ENCODE peak calls at places on chromosomes 6 and 20, in six cellular contexts. One of them, this sample, is unnamed.

GRCh38 chr6:132843316-132844040 is 29.1 kb downstream of the RPS12 start:
- DNase-seq in fibroblast of lung: peak; percentile 25
- DNase-seq in PC-3: no peak
- DNase-seq in upper lobe of left lung: no peak
- DNase-seq in ovary: no peak
- DNase-seq in right cardiac atrium: no peak
- DNase-seq in this sample: no peak

GRCh38 chr6:14100098-14100497 is 17.5 kb upstream of the CD83 start:
- DNase-seq in fibroblast of lung: no peak
- DNase-seq in PC-3: no peak
- DNase-seq in upper lobe of left lung: no peak
- DNase-seq in ovary: no peak
- DNase-seq in right cardiac atrium: no peak
- DNase-seq in this sample: no peak

GRCh38 chr6:169253745-169254238 is at the start of gene THBS2:
- DNase-seq in fibroblast of lung: peak; percentile 97
- DNase-seq in PC-3: no peak
- DNase-seq in upper lobe of left lung: peak; percentile 85
- DNase-seq in ovary: peak; percentile 80
- DNase-seq in right cardiac atrium: peak; percentile 87
- DNase-seq in this sample: peak; percentile 44

GRCh38 chr6:28252507-28252975 is 472 bp upstream of the ZKSCAN4 start:
- DNase-seq in fibroblast of lung: no peak
- DNase-seq in PC-3: no peak
- DNase-seq in upper lobe of left lung: no peak
- DNase-seq in ovary: no peak
- DNase-seq in right cardiac atrium: no peak
- DNase-seq in this sample: no peak

GRCh38 chr6:73234732-73235131 is 9.4 kb upstream of the KHDC1L start:
- DNase-seq in fibroblast of lung: peak; percentile 60
- DNase-seq in PC-3: peak; percentile 84
- DNase-seq in upper lobe of left lung: no peak
- DNase-seq in ovary: no peak
- DNase-seq in right cardiac atrium: no peak
- DNase-seq in this sample: peak; percentile 93

GRCh38 chr20:36349384-36350170 is 43.4 kb downstream of the DLGAP4 start:
- DNase-seq in fibroblast of lung: no peak
- DNase-seq in PC-3: peak; percentile 86
- DNase-seq in upper lobe of left lung: no peak
- DNase-seq in ovary: no peak
- DNase-seq in right cardiac atrium: no peak
- DNase-seq in this sample: peak; percentile 91

GRCh38 chr6:38427492-38428210 is 212.1 kb downstream of the BTBD9 start:
- DNase-seq in fibroblast of lung: no peak
- DNase-seq in PC-3: no peak
- DNase-seq in upper lobe of left lung: no peak
- DNase-seq in ovary: no peak
- DNase-seq in right cardiac atrium: no peak
- DNase-seq in this sample: no peak

GRCh38 chr20:15702161-15702560 is 871.1 kb downstream of the KIF16B start:
- DNase-seq in fibroblast of lung: peak; percentile 48
- DNase-seq in PC-3: no peak
- DNase-seq in upper lobe of left lung: no peak
- DNase-seq in ovary: no peak
- DNase-seq in right cardiac atrium: no peak
- DNase-seq in this sample: peak; percentile 15

GRCh38 chr6:37783025-37783825 is 36.3 kb upstream of the ZFAND3 start:
- DNase-seq in fibroblast of lung: peak; percentile 41
- DNase-seq in PC-3: peak; percentile 28
- DNase-seq in upper lobe of left lung: no peak
- DNase-seq in ovary: peak; percentile 49
- DNase-seq in right cardiac atrium: peak; percentile 68
- DNase-seq in this sample: no peak

GRCh38 chr6:113669641-113670040 is 187.5 kb upstream of the MARCKS start:
- DNase-seq in fibroblast of lung: no peak
- DNase-seq in PC-3: no peak
- DNase-seq in upper lobe of left lung: no peak
- DNase-seq in ovary: no peak
- DNase-seq in right cardiac atrium: no peak
- DNase-seq in this sample: no peak

GRCh38 chr6:119129968-119130484 is 51.6 kb upstream of the FAM184A start:
- DNase-seq in fibroblast of lung: peak; percentile 77
- DNase-seq in PC-3: peak; percentile 86
- DNase-seq in upper lobe of left lung: no peak
- DNase-seq in ovary: no peak
- DNase-seq in right cardiac atrium: no peak
- DNase-seq in this sample: peak; percentile 89

GRCh38 chr6:159762681-159763293 is 942 bp downstream of the ACAT2 start:
- DNase-seq in fibroblast of lung: peak; percentile 3
- DNase-seq in PC-3: no peak
- DNase-seq in upper lobe of left lung: no peak
- DNase-seq in ovary: peak; percentile 53
- DNase-seq in right cardiac atrium: no peak
- DNase-seq in this sample: peak; percentile 32

GRCh38 chr20:21183722-21184121 is 57.8 kb downstream of the KIZ start:
- DNase-seq in fibroblast of lung: peak; percentile 13
- DNase-seq in PC-3: peak; percentile 73
- DNase-seq in upper lobe of left lung: no peak
- DNase-seq in ovary: no peak
- DNase-seq in right cardiac atrium: no peak
- DNase-seq in this sample: no peak

GRCh38 chr6:47134476-47135189 is 92.5 kb upstream of the ADGRF1 start:
- DNase-seq in fibroblast of lung: peak; percentile 99
- DNase-seq in PC-3: peak; percentile 99
- DNase-seq in upper lobe of left lung: no peak
- DNase-seq in ovary: no peak
- DNase-seq in right cardiac atrium: no peak
- DNase-seq in this sample: peak; percentile 99

GRCh38 chr20:33015700-33016580 is 8.4 kb downstream of the BPIFB2 start:
- DNase-seq in fibroblast of lung: no peak
- DNase-seq in PC-3: no peak
- DNase-seq in upper lobe of left lung: no peak
- DNase-seq in ovary: no peak
- DNase-seq in right cardiac atrium: no peak
- DNase-seq in this sample: no peak
- H3K27me3 ChIP-seq in fibroblast of lung: peaks cover 3% of the 10 kb centered on the region
- H3K27me3 ChIP-seq in PC-3: peaks cover 67% of the 10 kb centered on the region
- H3K27me3 ChIP-seq in upper lobe of left lung: no peaks in the 10 kb centered on the region
- H3K27me3 ChIP-seq in ovary: no peaks in the 10 kb centered on the region
- H3K27me3 ChIP-seq in right cardiac atrium: no peaks in the 10 kb centered on the region
- H3K27me3 ChIP-seq in this sample: peaks cover 1% of the 10 kb centered on the region

DNA sequence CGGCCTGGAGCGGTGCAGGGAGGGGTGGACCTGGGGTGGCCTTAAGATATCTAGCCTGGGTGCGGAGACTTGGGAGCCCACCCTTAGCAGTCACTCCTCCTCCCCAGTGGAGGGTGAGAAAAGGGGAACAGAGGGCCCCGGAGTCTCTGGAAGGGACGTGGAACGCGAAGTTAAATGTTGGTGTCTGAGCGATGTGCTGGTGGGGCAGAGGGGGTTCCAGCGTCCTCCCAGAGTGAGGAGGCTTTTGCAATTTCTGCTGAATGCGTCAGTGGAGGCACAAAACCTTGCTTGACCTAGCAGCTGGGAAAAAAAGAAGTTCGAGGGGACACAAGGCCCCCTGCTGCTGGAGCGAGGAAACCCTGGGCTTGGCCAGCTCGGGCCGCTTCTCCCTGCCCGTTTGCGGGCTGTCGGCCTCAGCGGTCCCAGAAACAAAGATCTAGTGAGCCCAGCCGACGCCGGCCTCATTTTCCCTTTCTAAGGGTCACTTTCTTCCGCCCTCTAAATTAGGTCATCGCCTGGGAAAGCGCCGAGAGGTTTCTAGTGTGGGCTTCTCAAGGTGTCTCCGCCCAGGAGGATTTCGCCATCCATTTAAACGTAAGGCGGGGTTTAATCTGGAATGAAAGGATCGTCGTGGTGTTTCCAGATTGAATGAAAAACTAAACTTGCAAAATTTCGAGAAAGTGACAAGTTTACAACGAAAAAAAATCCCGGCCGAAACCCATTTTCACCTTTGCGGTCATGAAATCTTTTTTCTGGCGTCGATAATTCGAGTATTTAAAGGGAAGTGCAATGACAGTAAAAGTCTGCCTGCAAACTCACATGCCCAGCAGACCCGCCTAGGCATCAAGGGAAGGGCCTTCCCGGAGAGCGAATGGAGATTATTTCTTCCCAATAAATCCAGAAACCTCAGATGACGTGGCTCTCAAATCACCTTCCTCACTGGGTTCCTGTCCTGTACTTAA is 4.5 kb downstream of the OLIG3 start:
- DNase-seq in fibroblast of lung: no peak
- DNase-seq in PC-3: no peak
- DNase-seq in upper lobe of left lung: peak; percentile 40
- DNase-seq in ovary: no peak
- DNase-seq in right cardiac atrium: no peak
- DNase-seq in this sample: no peak
- H3K4me3 ChIP-seq in fibroblast of lung: no peak overlapping the region
- H3K4me3 ChIP-seq in PC-3: no peak overlapping the region
- H3K4me3 ChIP-seq in upper lobe of left lung: peak overlapping the region; percentile 4
- H3K4me3 ChIP-seq in ovary: no peak overlapping the region
- H3K4me3 ChIP-seq in right cardiac atrium: peak overlapping the region; percentile 4
- H3K4me3 ChIP-seq in this sample: no peak overlapping the region

DNA sequence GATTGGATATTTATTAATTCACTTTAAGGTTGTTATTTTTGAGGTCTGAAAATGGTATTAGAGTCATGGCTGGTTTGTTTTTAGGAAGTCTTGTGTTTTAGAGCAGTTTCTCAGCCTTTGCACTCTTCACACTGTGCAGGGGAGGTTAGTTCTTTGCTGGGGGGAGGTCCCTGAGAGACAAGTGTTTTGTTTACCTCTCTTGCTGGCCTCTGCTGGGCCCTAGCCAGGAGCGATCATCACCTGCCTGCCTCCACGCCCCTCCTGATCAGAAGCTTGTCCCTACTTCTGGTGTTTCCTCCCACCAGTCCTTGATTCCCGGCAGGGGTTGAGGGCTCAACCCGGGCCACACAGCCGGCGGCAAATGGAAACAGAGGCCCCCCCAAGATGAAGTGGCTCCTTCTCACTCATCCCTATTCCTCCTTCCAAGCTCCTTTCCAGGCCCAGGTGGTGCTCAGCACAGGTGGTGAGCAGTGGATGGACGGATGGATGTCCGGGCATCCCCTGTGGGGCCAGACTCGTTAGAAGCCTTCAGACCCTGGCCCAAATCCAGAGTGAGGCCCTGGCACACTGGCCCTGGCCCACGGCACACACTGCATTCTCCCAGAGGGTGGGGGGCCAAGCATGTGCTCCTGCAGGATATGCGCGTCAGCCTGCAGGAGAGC is 51.3 kb downstream of the GRM4 start:
- DNase-seq in fibroblast of lung: no peak
- DNase-seq in PC-3: no peak
- DNase-seq in upper lobe of left lung: no peak
- DNase-seq in ovary: no peak
- DNase-seq in right cardiac atrium: no peak
- DNase-seq in this sample: no peak
- H3K27me3 ChIP-seq in fibroblast of lung: peaks cover 12% of the 10 kb centered on the region
- H3K27me3 ChIP-seq in PC-3: peaks cover 39% of the 10 kb centered on the region
- H3K27me3 ChIP-seq in upper lobe of left lung: peaks cover 6% of the 10 kb centered on the region
- H3K27me3 ChIP-seq in ovary: no peaks in the 10 kb centered on the region
- H3K27me3 ChIP-seq in right cardiac atrium: no peaks in the 10 kb centered on the region
- H3K27me3 ChIP-seq in this sample: peaks cover 4% of the 10 kb centered on the region

DNA sequence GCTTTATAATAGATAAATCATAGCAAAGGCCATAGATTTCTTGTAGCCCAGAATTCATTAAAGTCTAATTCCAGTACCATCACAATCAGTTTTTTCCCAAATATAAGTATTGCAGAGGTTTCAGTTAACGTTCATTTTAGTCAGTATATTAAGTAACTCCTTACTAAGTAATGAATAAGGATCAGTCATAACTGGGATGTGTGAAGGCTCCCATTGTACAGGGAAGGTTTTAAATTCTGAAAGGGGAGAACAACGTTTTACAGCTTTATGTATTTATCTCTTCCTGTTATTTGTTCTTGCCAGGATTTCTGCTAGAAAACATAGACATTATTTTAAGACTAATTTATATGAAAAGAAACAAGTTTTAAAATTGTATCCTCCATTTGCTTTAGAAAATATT is 215.5 kb upstream of the LAMP5 start:
- DNase-seq in fibroblast of lung: no peak
- DNase-seq in PC-3: peak; percentile 29
- DNase-seq in upper lobe of left lung: no peak
- DNase-seq in ovary: no peak
- DNase-seq in right cardiac atrium: no peak
- DNase-seq in this sample: peak; percentile 25
- H3K4me3 ChIP-seq in fibroblast of lung: no peak overlapping the region
- H3K4me3 ChIP-seq in PC-3: no peak overlapping the region
- H3K4me3 ChIP-seq in upper lobe of left lung: no peak overlapping the region
- H3K4me3 ChIP-seq in ovary: no peak overlapping the region
- H3K4me3 ChIP-seq in right cardiac atrium: no peak overlapping the region
- H3K4me3 ChIP-seq in this sample: no peak overlapping the region

GRCh38 chr20:62822788-62823651 is 6.2 kb downstream of the COL9A3 start:
- DNase-seq in fibroblast of lung: no peak
- DNase-seq in PC-3: peak; percentile 88
- DNase-seq in upper lobe of left lung: peak; percentile 39
- DNase-seq in ovary: no peak
- DNase-seq in right cardiac atrium: no peak
- DNase-seq in this sample: peak; percentile 31

GRCh38 chr20:62820208-62820961 is 3.5 kb downstream of the COL9A3 start:
- DNase-seq in fibroblast of lung: no peak
- DNase-seq in PC-3: no peak
- DNase-seq in upper lobe of left lung: peak; percentile 72
- DNase-seq in ovary: no peak
- DNase-seq in right cardiac atrium: no peak
- DNase-seq in this sample: no peak

GRCh38 chr20:62822239-62822787 is 5.5 kb downstream of the COL9A3 start:
- DNase-seq in fibroblast of lung: no peak
- DNase-seq in PC-3: no peak
- DNase-seq in upper lobe of left lung: peak; percentile 8
- DNase-seq in ovary: no peak
- DNase-seq in right cardiac atrium: no peak
- DNase-seq in this sample: no peak

GRCh38 chr20:62820962-62821725 is 4.3 kb downstream of the COL9A3 start:
- DNase-seq in fibroblast of lung: no peak
- DNase-seq in PC-3: no peak
- DNase-seq in upper lobe of left lung: peak; percentile 72
- DNase-seq in ovary: no peak
- DNase-seq in right cardiac atrium: no peak
- DNase-seq in this sample: no peak

DNA sequence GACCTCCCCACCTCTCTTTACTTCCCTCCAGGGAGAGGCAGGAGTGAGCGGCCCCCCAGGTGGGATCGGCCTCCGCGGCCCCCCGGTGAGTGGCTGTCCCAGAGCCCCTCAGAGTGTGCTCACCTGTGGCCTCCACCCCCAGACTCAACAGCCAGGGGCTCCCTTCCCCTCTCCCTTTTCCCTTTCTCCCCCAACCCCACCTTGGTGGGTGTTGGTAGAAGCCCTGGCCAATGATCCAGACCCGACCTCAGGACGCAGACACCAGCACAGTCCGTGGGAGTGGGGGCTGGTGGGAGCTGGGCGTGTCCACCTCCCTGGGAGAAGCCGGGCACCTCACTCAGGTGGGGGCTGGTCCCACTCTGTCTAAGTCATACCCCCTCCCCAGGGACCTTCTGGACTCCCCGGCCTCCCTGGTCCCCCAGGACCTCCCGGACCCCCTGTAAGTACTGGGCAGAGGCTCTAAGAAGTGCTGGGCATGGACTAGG is 4.9 kb downstream of the COL9A3 start:
- DNase-seq in fibroblast of lung: no peak
- DNase-seq in PC-3: no peak
- DNase-seq in upper lobe of left lung: peak; percentile 79
- DNase-seq in ovary: no peak
- DNase-seq in right cardiac atrium: no peak
- DNase-seq in this sample: no peak
- H3K27me3 ChIP-seq in fibroblast of lung: no peaks in the 10 kb centered on the region
- H3K27me3 ChIP-seq in PC-3: peaks cover 8% of the 10 kb centered on the region
- H3K27me3 ChIP-seq in upper lobe of left lung: peaks cover 26% of the 10 kb centered on the region
- H3K27me3 ChIP-seq in ovary: no peaks in the 10 kb centered on the region
- H3K27me3 ChIP-seq in right cardiac atrium: no peaks in the 10 kb centered on the region
- H3K27me3 ChIP-seq in this sample: peaks cover 10% of the 10 kb centered on the region

GRCh38 chr6:152594726-152595125 is 42.4 kb downstream of the SYNE1 start:
- DNase-seq in fibroblast of lung: no peak
- DNase-seq in PC-3: no peak
- DNase-seq in upper lobe of left lung: no peak
- DNase-seq in ovary: no peak
- DNase-seq in right cardiac atrium: no peak
- DNase-seq in this sample: no peak
- H3K4me3 ChIP-seq in fibroblast of lung: no peak overlapping the region
- H3K4me3 ChIP-seq in PC-3: no peak overlapping the region
- H3K4me3 ChIP-seq in upper lobe of left lung: no peak overlapping the region
- H3K4me3 ChIP-seq in ovary: no peak overlapping the region
- H3K4me3 ChIP-seq in right cardiac atrium: no peak overlapping the region
- H3K4me3 ChIP-seq in this sample: no peak overlapping the region